ENCODE peak calls at places on chromosomes 4 and X, in six cellular contexts. One of them, this sample, is unnamed.

GRCh38 chr4:102586644-102587021 is 85.5 kb downstream of the NFKB1 start:
- DNase-seq in HepG2: no peak
- DNase-seq in SK-N-SH: no peak
- DNase-seq in GM12878: peak; percentile 36
- DNase-seq in K562: no peak
- DNase-seq in HCT116: no peak
- DNase-seq in this sample: no peak

GRCh38 chrX:111880735-111881134 is 4.8 kb downstream of the TRPC5OS start:
- DNase-seq in K562: no peak
- DNase-seq in GM12878: no peak
- DNase-seq in HepG2: no peak
- DNase-seq in SK-N-SH: no peak
- DNase-seq in HCT116: no peak
- DNase-seq in this sample: no peak

GRCh38 chr4:76831475-76832390 is 66.2 kb downstream of the SOWAHB start:
- DNase-seq in SK-N-SH: no peak
- DNase-seq in K562: no peak
- DNase-seq in GM12878: no peak
- DNase-seq in HCT116: no peak
- DNase-seq in HepG2: peak; percentile 9
- DNase-seq in this sample: no peak

GRCh38 chr4:566508-567295 is 9.4 kb downstream of the TMEM271 start:
- DNase-seq in K562: peak; percentile 44
- DNase-seq in HCT116: no peak
- DNase-seq in SK-N-SH: peak; percentile 73
- DNase-seq in GM12878: no peak
- DNase-seq in HepG2: no peak
- DNase-seq in this sample: no peak

GRCh38 chr4:173218411-173219125 is 50.0 kb downstream of the GALNT7 start:
- DNase-seq in SK-N-SH: no peak
- DNase-seq in K562: peak; percentile 59
- DNase-seq in HepG2: no peak
- DNase-seq in HCT116: peak; percentile 76
- DNase-seq in GM12878: no peak
- DNase-seq in this sample: no peak

GRCh38 chrX:3046253-3046909 is 5.1 kb downstream of the ARSF start:
- DNase-seq in GM12878: no peak
- DNase-seq in K562: no peak
- DNase-seq in HepG2: no peak
- DNase-seq in HCT116: no peak
- DNase-seq in SK-N-SH: no peak
- DNase-seq in this sample: no peak

GRCh38 chr4:2469192-2469984 is 482 bp downstream of the RNF4 start:
- DNase-seq in GM12878: no peak
- DNase-seq in HCT116: no peak
- DNase-seq in K562: peak; percentile 75
- DNase-seq in SK-N-SH: peak; percentile 72
- DNase-seq in HepG2: no peak
- DNase-seq in this sample: no peak

GRCh38 chrX:110992611-110993010 is 103.4 kb upstream of the PAK3 start:
- DNase-seq in GM12878: no peak
- DNase-seq in HepG2: peak; percentile 5
- DNase-seq in HCT116: no peak
- DNase-seq in SK-N-SH: peak; percentile 24
- DNase-seq in K562: peak; percentile 25
- DNase-seq in this sample: peak; percentile 21

GRCh38 chr4:138907174-138907573 is 108.4 kb upstream of the NOCT start:
- DNase-seq in K562: no peak
- DNase-seq in HepG2: no peak
- DNase-seq in SK-N-SH: no peak
- DNase-seq in GM12878: no peak
- DNase-seq in HCT116: no peak
- DNase-seq in this sample: no peak

GRCh38 chr4:150867148-150867547 is 147.9 kb downstream of the LRBA start:
- DNase-seq in SK-N-SH: peak; percentile 62
- DNase-seq in GM12878: peak; percentile 41
- DNase-seq in K562: peak; percentile 54
- DNase-seq in HepG2: peak; percentile 76
- DNase-seq in HCT116: peak; percentile 73
- DNase-seq in this sample: no peak

GRCh38 chr4:146274774-146275173 is 60.4 kb downstream of the REELD1 start:
- DNase-seq in HCT116: no peak
- DNase-seq in GM12878: no peak
- DNase-seq in HepG2: no peak
- DNase-seq in K562: no peak
- DNase-seq in SK-N-SH: no peak
- DNase-seq in this sample: no peak

GRCh38 chr4:67576538-67576937 is 18.0 kb downstream of the STAP1 start:
- DNase-seq in SK-N-SH: no peak
- DNase-seq in GM12878: no peak
- DNase-seq in K562: no peak
- DNase-seq in HepG2: no peak
- DNase-seq in HCT116: no peak
- DNase-seq in this sample: no peak

GRCh38 chr4:183876268-183876934 is 28.7 kb upstream of the STOX2 start:
- DNase-seq in K562: no peak
- DNase-seq in HCT116: no peak
- DNase-seq in GM12878: no peak
- DNase-seq in SK-N-SH: peak; percentile 88
- DNase-seq in HepG2: no peak
- DNase-seq in this sample: no peak

GRCh38 chr4:176784816-176785215 is 7.9 kb downstream of the VEGFC start:
- DNase-seq in GM12878: no peak
- DNase-seq in K562: no peak
- DNase-seq in HepG2: no peak
- DNase-seq in SK-N-SH: no peak
- DNase-seq in HCT116: no peak
- DNase-seq in this sample: no peak

GRCh38 chr4:2796261-2797187 is 3.6 kb downstream of the SH3BP2 start:
- DNase-seq in GM12878: no peak
- DNase-seq in SK-N-SH: peak; percentile 29
- DNase-seq in K562: no peak
- DNase-seq in HCT116: no peak
- DNase-seq in HepG2: no peak
- DNase-seq in this sample: no peak

GRCh38 chr4:8325284-8325973 is 55.9 kb downstream of the HTRA3 start:
- DNase-seq in K562: no peak
- DNase-seq in HCT116: no peak
- DNase-seq in HepG2: no peak
- DNase-seq in GM12878: no peak
- DNase-seq in SK-N-SH: no peak
- DNase-seq in this sample: no peak

GRCh38 chr4:111028829-111029228 is 406.0 kb upstream of the PITX2 start:
- DNase-seq in SK-N-SH: no peak
- DNase-seq in K562: no peak
- DNase-seq in HepG2: no peak
- DNase-seq in GM12878: no peak
- DNase-seq in HCT116: no peak
- DNase-seq in this sample: no peak

GRCh38 chr4:142480244-142480643 is 365.9 kb downstream of the INPP4B start:
- DNase-seq in GM12878: no peak
- DNase-seq in K562: no peak
- DNase-seq in HepG2: no peak
- DNase-seq in HCT116: no peak
- DNase-seq in SK-N-SH: no peak
- DNase-seq in this sample: no peak

GRCh38 chr4:161893566-161893965 is 270.2 kb downstream of the FSTL5 start:
- DNase-seq in K562: no peak
- DNase-seq in HepG2: no peak
- DNase-seq in SK-N-SH: no peak
- DNase-seq in HCT116: no peak
- DNase-seq in GM12878: no peak
- DNase-seq in this sample: no peak

GRCh38 chr4:8681391-8681790 is 88.8 kb downstream of the CPZ start:
- DNase-seq in K562: no peak
- DNase-seq in HCT116: no peak
- DNase-seq in HepG2: no peak
- DNase-seq in GM12878: no peak
- DNase-seq in SK-N-SH: no peak
- DNase-seq in this sample: no peak

GRCh38 chrX:134000260-134001245 is 15.2 kb upstream of the GPC3 start:
- DNase-seq in HepG2: no peak
- DNase-seq in SK-N-SH: no peak
- DNase-seq in K562: no peak
- DNase-seq in HCT116: no peak
- DNase-seq in GM12878: no peak
- DNase-seq in this sample: no peak

GRCh38 chrX:133995759-133996158 is 10.4 kb upstream of the GPC3 start:
- DNase-seq in GM12878: no peak
- DNase-seq in HCT116: no peak
- DNase-seq in SK-N-SH: no peak
- DNase-seq in K562: no peak
- DNase-seq in HepG2: no peak
- DNase-seq in this sample: no peak

GRCh38 chrX:133994576-133994975 is 9.2 kb upstream of the GPC3 start:
- DNase-seq in SK-N-SH: no peak
- DNase-seq in HepG2: peak; percentile 96
- DNase-seq in K562: no peak
- DNase-seq in HCT116: no peak
- DNase-seq in GM12878: no peak
- DNase-seq in this sample: no peak

GRCh38 chrX:134002921-134003615 is 17.7 kb upstream of the GPC3 start:
- DNase-seq in K562: no peak
- DNase-seq in HCT116: no peak
- DNase-seq in SK-N-SH: no peak
- DNase-seq in GM12878: no peak
- DNase-seq in HepG2: no peak
- DNase-seq in this sample: no peak

DNA sequence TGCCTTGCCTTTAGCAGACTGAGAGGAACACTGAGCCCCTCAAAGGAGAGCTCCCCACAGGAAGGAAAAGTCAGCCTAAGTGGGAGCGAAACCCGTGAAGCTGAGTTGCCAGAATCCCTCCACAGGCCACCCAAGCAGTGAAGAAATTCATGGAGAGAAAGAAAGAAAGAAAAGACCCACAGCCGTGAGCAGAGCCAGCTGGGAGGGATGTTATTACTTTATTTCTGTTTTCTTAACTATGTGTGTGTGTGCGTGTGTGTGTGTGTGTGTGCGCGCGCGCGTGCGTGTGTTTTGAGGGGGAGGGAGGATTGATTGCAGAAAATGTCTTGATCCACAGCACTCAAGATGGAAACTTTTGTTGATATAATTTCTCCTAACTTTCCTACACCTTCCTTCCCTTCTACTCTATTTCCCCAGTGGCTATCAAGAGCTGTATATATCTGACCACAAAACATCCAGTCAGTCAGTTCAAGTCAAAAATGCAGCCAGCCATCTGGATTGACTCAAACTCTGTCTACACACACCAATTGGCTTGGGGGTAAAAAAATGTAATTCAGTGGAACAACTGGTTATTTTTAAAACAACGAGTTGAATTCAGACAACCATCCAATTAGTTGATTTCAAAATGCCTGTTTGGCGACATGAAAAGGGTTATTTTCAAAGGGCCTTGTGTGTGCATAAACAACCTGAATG is 13.8 kb upstream of the GPC3 start:
- DNase-seq in SK-N-SH: no peak
- DNase-seq in K562: no peak
- DNase-seq in HepG2: no peak
- DNase-seq in GM12878: no peak
- DNase-seq in HCT116: no peak
- DNase-seq in this sample: no peak
- H2AFZ ChIP-seq in SK-N-SH: no peak overlapping the region
- H2AFZ ChIP-seq in K562: no peak overlapping the region
- H2AFZ ChIP-seq in HepG2: no peak overlapping the region
- H2AFZ ChIP-seq in GM12878: no peak overlapping the region
- H2AFZ ChIP-seq in HCT116: no peak overlapping the region
- H2AFZ ChIP-seq in this sample: no peak overlapping the region

DNA sequence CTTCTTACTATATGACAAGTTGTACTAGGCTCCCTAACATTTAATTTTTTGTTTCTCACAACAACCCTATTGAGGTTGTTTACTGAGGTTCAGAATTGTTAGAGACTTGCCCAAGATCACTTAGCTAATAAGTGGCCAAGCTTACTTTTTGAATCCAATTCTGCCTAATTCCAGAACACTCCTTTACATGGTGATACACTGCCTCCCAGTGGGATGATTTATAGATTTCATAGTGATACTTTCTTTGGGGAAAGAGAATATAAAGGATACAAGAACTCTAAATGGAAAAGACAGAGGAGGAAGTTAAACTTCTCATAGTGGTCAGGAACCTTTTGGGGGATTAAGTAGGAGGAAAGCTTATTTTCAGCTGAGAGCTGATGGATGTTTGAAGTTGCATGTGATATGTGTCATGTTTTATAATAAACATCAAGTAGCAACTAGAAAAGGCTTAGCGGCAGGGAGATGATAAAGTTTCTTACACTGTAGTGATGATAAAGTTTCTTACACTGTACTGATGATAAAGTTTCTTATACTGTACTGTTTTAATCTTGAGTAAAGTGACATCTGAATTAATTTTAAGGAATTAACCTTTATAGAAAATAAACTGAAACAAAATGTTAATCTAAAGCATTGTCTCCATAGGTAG is 15.3 kb downstream of the STAG2 start:
- DNase-seq in HCT116: no peak
- DNase-seq in HepG2: peak; percentile 31
- DNase-seq in K562: no peak
- DNase-seq in SK-N-SH: peak; percentile 23
- DNase-seq in GM12878: no peak
- DNase-seq in this sample: no peak
- TF ChIP-seq YY1 in HCT116: no peak
- TF ChIP-seq YY1 in HepG2: no peak
- TF ChIP-seq YY1 in K562: no peak
- TF ChIP-seq YY1 in SK-N-SH: no peak
- TF ChIP-seq YY1 in GM12878: no peak
- TF ChIP-seq YY1 in this sample: no peak

DNA sequence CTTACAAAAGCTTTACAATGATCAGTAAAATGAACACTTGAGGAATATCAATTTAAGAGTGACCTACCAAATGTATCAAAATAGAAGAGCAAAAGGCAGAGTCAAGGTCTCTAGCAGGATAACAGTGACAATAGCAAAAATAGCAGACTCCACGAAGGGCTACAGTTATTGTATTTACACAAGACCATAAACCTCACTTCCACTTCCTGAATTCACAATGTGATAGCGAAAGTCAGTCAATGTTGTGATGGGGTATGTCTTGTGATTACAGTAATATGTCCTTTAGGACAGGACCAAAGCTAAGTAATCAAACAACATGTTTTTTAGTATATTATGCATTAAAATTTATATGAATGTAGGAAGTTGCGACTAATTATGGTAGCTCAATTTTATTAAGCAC is 139.6 kb downstream of the IQCM start:
- DNase-seq in HepG2: no peak
- DNase-seq in K562: no peak
- DNase-seq in HCT116: no peak
- DNase-seq in SK-N-SH: no peak
- DNase-seq in GM12878: peak; percentile 1
- DNase-seq in this sample: no peak
- H2AFZ ChIP-seq in HepG2: no peak overlapping the region
- H2AFZ ChIP-seq in K562: no peak overlapping the region
- H2AFZ ChIP-seq in HCT116: no peak overlapping the region
- H2AFZ ChIP-seq in SK-N-SH: no peak overlapping the region
- H2AFZ ChIP-seq in GM12878: peak overlapping the region; percentile 58
- H2AFZ ChIP-seq in this sample: no peak overlapping the region

DNA sequence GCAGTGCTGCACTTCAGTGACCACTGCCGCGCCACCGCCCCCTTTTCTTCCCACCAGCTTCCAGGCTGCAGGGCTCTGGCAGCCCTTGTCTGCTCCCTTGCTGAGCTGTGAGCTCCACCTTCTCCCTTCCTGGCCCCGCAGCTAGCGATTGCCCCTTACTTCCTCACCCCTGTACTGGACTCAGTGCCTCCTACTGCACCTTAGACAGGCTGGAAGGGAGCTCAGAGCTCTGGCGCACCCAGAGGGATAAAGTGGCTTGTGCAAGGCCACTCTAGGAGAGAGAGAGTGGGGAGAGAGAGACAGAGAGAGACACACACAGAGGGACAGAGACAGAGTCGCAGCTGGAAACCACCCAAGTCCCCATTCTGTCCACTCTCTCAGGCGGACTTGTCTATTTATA is 6.0 kb downstream of the RASL11B start:
- DNase-seq in HepG2: no peak
- DNase-seq in HCT116: no peak
- DNase-seq in SK-N-SH: peak; percentile 60
- DNase-seq in GM12878: no peak
- DNase-seq in K562: no peak
- DNase-seq in this sample: no peak
- TF ChIP-seq YY1 in HepG2: no peak
- TF ChIP-seq YY1 in HCT116: no peak
- TF ChIP-seq YY1 in SK-N-SH: no peak
- TF ChIP-seq YY1 in GM12878: no peak
- TF ChIP-seq YY1 in K562: no peak
- TF ChIP-seq YY1 in this sample: no peak